ENCODE peak calls at places on chromosomes 1 and 21, in six cellular contexts. E, K, B, U, L and C are unnamed samples. For H3K27me3, the result is how much of the 10 kb centered on the place peaks cover.

GRCh38 chr1:27971674-27972073 is 11.9 kb downstream of the XKR8 start:
- DNase-seq in L (no peak), E (no peak), U (no peak), B (no peak), K (no peak), C (no peak)

GRCh38 chr21:33383056-33383888 is 19.9 kb upstream of the IFNGR2 start:
- DNase-seq in B (peak), K (peak), L (no peak), E (no peak), U (peak), C (peak)

GRCh38 chr1:74467786-74468377 is 44.5 kb downstream of the LRRC53 start:
- DNase-seq in K (no peak), U (no peak), B (no peak), E (no peak), L (no peak), C (no peak)

GRCh38 chr21:31289702-31290101 is 54.4 kb downstream of the TIAM1 start:
- DNase-seq in K (no peak), L (no peak), E (no peak), U (no peak), B (no peak), C (no peak)

GRCh38 chr1:116988908-116989307 is 12.7 kb upstream of the CD101 start:
- DNase-seq in U (no peak), K (no peak), B (no peak), E (no peak), L (no peak), C (no peak)

GRCh38 chr1:181714428-181714827 is 231.1 kb downstream of the CACNA1E start:
- DNase-seq in U (no peak), B (no peak), L (no peak), E (no peak), K (no peak), C (no peak)

GRCh38 chr1:15953294-15953771 is 22.6 kb downstream of the ZBTB17 start:
- DNase-seq in K (no peak), L (no peak), E (no peak), U (no peak), B (no peak), C (no peak)

GRCh38 chr1:70866522-70867256 is 180.9 kb downstream of the PTGER3 start:
- DNase-seq in U (no peak), K (no peak), E (no peak), L (no peak), B (peak), C (no peak)

GRCh38 chr1:183841550-183841949 is 36.6 kb downstream of the RGL1 start:
- DNase-seq in L (no peak), E (no peak), U (no peak), B (no peak), K (no peak), C (no peak)

GRCh38 chr1:175863291-175864050 is 120.1 kb upstream of the TNR start:
- DNase-seq in L (no peak), U (no peak), B (no peak), K (no peak), E (no peak), C (no peak)

GRCh38 chr21:35048706-35049617 is at the start of gene RUNX1:
- DNase-seq in K (peak), E (no peak), U (peak), L (no peak), B (no peak), C (no peak)
- H3K27me3 ChIP-seq in K (under half), E (under half), U (under half), L (under half), B (under half), C (under half)

DNA sequence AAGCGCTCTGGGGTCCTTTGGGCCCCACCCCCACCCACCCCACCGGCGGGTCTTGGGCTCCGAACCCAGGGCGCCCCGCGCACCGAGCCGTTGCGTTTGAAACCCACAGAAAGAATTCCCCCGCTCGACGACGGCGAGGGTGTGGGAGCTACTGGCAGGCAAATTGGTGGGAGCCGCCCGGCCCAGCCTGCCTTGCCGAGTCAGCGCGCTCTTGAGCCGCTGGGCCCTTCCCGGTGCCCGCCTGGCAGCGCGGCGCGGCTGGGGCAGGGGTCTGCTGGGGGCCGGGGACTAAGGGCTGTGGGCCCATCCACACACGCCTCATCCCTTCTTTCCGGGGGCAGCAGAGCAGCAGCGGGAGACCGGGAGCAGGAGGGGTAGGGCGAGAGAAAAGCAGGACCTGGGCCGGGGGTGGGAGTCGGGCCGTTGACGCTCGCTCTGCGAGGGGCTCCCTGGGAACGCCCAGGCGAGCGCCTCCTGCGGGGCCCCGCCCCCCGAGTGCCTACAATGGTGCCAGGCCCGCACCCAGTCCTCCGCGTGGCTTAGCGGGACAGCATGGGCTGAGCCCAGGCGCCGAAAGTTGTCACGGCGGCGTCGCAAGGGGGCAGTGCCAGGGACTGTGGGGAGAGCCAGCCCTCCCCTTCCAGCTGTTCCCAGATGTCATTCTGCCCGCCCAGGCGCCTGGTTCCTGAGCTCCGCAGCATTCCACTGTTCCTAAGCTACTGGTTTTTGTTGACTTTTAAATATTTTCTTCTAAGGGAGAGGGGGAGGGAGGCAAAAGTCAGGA is at the start of gene C1orf94:
- DNase-seq in U (no peak), K (no peak), B (peak), L (no peak), E (peak), C (no peak)
- TF ChIP-seq CTCF in U (no peak), K (no peak), B (peak), L (no peak), E (peak), C (no peak)

DNA sequence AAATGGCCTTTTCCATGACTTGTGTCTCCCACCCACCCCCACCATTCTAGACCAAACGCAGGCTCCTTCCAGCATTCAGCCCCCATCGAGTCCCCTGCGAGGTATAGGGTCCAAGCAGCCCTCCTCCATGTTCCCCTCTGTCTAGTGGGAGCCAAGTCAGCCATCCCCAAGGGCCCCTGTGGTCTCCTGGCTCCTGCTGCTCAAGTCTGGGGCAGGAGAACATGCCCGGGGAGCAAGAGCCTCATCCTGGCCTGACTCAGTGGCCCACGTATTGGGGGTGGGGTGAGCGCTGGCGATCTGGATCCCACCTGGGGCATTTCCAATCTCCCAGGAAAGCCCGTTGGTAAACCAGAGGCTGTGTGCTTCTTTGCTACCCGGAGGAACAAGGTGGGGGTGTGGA is 4.1 kb upstream of the PRDM16 start:
- DNase-seq in L (no peak), K (no peak), B (no peak), E (no peak), U (no peak), C (no peak)
- H3K27me3 ChIP-seq in L (half or more), K (under half), B (half or more), E (half or more), U (under half), C (half or more)

DNA sequence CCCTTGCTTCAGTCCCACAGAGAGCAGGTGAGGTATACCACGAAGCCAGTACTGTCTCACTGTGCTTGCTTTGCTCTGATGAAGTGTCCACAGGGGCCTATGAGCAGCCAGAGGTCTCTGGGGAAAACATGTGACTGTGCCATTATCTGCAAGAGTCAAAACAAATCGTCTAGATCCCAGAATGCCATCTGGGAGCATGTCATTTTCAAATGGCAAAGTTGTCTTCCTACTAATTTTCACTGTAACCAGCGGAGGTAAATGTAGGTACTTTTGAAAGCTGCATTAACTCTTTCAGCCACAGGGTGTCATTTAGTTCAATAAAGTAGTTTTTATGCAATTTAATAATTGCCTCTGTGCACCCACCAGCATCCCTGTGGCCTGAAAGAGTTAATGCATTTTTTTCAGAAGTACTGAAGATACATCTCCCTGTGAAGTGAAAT is 173.6 kb upstream of the SGIP1 start:
- DNase-seq in K (no peak), U (no peak), E (no peak), L (no peak), B (no peak), C (no peak)
- TF ChIP-seq CTCF in K (no peak), U (no peak), E (peak), L (no peak), B (peak), C (peak)

GRCh38 chr1:35864813-35865212 is 18.2 kb upstream of the AGO1 start:
- DNase-seq in L (no peak), B (no peak), U (no peak), K (no peak), E (no peak), C (no peak)

GRCh38 chr1:35870651-35871309 is 12.2 kb upstream of the AGO1 start:
- DNase-seq in L (no peak), K (no peak), U (no peak), E (no peak), B (no peak), C (no peak)

DNA sequence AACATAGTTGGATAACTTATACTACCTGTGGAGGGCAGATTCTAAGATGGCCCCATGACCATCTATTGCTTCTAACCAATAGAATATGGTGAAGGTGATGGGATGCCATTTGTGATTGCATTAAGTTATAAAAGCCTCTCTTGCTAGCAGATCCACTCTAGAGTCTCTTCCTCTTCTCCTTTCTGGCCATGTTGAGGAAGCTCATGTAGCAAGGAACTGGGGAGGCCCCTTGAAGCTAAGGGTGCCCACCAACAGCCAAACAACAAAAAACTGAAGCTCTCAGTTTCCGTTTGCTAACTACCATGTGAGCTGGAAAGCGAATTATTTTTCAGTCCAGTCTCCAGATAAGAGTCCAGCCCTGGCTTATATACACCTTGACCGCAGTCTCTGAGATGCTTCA is 16.0 kb upstream of the AGO1 start:
- DNase-seq in E (no peak), K (no peak), U (no peak), B (no peak), L (no peak), C (no peak)
- H3K27me3 ChIP-seq in E (under half), K (under half), U (under half), B (under half), L (under half), C (under half)